ENCODE peak calls at places on chromosomes 5 and 9, in five cellular contexts. V, Z, C, U and F are unnamed samples.

GRCh38 chr9:99513441-99514112 is 291.5 kb downstream of the SEC61B start:
- DNase-seq in V (no peak), Z (no peak), C (no peak), U (no peak), F (no peak)

GRCh38 chr5:79172269-79172668 is 60.7 kb downstream of the BHMT start:
- DNase-seq in V (peak), Z (no peak), C (no peak), U (no peak), F (no peak)

GRCh38 chr5:40141418-40141817 is 538.3 kb upstream of the PTGER4 start:
- DNase-seq in V (no peak), Z (no peak), C (no peak), U (no peak), F (no peak)

GRCh38 chr5:78929833-78930232 is 55.3 kb downstream of the ARSB start:
- DNase-seq in V (no peak), Z (no peak), C (no peak), U (no peak), F (no peak)

GRCh38 chr9:35518212-35518917 is 28.5 kb downstream of the RUSC2 start:
- DNase-seq in V (peak), Z (no peak), C (peak), U (no peak), F (no peak)

GRCh38 chr5:64506567-64507321 is 929 bp downstream of the RGS7BP start:
- DNase-seq in V (peak), Z (peak), C (no peak), U (no peak), F (peak)

GRCh38 chr9:76629205-76629990 is 134.8 kb upstream of the PCA3 start:
- DNase-seq in V (no peak), Z (no peak), C (no peak), U (no peak), F (no peak)

GRCh38 chr5:95818181-95819147 is 4.1 kb downstream of the GLRX start:
- DNase-seq in V (no peak), Z (no peak), C (no peak), U (no peak), F (no peak)

GRCh38 chr9:15641301-15641700 is 88.5 kb downstream of the CCDC171 start:
- DNase-seq in V (no peak), Z (no peak), C (no peak), U (no peak), F (no peak)

GRCh38 chr5:172920447-172920849 is 38.8 kb upstream of the RPL26L1 start:
- DNase-seq in V (no peak), Z (peak), C (peak), U (no peak), F (peak)

GRCh38 chr5:67581203-67581602 is 384.6 kb upstream of the CD180 start:
- DNase-seq in V (no peak), Z (no peak), C (no peak), U (no peak), F (no peak)

GRCh38 chr5:65801332-65801731 is 79.3 kb downstream of the NLN start:
- DNase-seq in V (no peak), Z (no peak), C (peak), U (no peak), F (no peak)
- H3K27ac ChIP-seq in V (no peak), Z (no peak), C (no peak), U (no peak), F (peak)

GRCh38 chr5:56825222-56825824 is 10.0 kb downstream of the MAP3K1 start:
- DNase-seq in V (no peak), Z (no peak), C (no peak), U (no peak), F (no peak)

GRCh38 chr5:56833325-56833724 is 18.0 kb downstream of the MAP3K1 start:
- DNase-seq in V (no peak), Z (no peak), C (no peak), U (no peak), F (no peak)

GRCh38 chr5:56827043-56827442 is 11.7 kb downstream of the MAP3K1 start:
- DNase-seq in V (peak), Z (no peak), C (no peak), U (no peak), F (no peak)

GRCh38 chr5:56827923-56828322 is 12.6 kb downstream of the MAP3K1 start:
- DNase-seq in V (no peak), Z (no peak), C (no peak), U (no peak), F (no peak)

DNA sequence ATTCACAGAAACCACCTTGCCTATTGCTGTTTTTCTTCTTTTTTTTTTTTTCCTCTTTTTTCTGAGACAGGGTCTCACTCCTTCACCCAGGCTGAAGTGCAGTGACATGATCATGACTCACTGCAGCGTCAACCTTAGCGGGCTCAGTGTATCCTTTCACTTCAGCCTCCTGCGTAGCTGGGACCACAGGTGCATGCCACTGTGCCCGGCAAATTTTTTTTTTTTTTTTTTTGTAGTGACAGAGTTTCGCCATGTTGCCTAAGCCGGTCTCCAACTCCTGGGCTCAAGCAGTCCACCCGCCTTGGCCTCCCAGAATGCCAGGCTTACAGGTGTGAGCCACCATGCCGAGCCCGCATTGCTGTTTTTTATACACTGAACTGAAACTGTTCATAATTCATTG is 13.8 kb downstream of the MAP3K1 start:
- DNase-seq in V (no peak), Z (no peak), C (peak), U (peak), F (no peak)
- H3K27ac ChIP-seq in V (no peak), Z (no peak), C (no peak), U (peak), F (no peak)

DNA sequence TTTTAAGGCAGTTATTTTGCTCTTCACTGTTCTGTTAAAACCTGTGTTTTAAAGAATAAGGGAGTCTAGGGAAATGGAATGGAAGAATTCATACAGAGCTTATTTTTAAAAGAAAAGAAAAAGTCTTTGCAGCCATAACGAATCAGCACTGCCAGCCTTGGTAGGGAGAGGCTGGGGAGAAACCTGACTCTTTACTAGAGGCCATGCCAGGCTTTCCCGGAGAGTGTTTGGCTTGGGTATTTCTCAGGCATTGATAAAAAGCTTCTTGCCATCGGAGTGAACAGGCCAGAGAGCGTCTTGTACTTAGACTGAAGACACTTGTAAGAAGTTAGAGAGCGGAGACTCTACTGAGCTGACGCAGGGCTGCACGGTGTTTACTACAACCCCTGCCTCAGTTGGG is 72.7 kb upstream of the NFIL3 start:
- DNase-seq in V (no peak), Z (no peak), C (no peak), U (no peak), F (no peak)
- H3K27ac ChIP-seq in V (no peak), Z (no peak), C (peak), U (no peak), F (no peak)

GRCh38 chr9:97923529-97924108 is 1.3 kb upstream of the TRMO start:
- DNase-seq in V (peak), Z (peak), C (peak), U (peak), F (peak)

GRCh38 chr9:97924386-97924785 is 2.1 kb upstream of the TRMO start:
- DNase-seq in V (no peak), Z (no peak), C (no peak), U (no peak), F (no peak)

GRCh38 chr9:97925497-97926334 is 3.4 kb upstream of the TRMO start:
- DNase-seq in V (no peak), Z (no peak), C (no peak), U (no peak), F (no peak)

GRCh38 chr9:97919217-97919813 is 3.0 kb downstream of the TRMO start:
- DNase-seq in V (no peak), Z (no peak), C (no peak), U (no peak), F (no peak)

DNA sequence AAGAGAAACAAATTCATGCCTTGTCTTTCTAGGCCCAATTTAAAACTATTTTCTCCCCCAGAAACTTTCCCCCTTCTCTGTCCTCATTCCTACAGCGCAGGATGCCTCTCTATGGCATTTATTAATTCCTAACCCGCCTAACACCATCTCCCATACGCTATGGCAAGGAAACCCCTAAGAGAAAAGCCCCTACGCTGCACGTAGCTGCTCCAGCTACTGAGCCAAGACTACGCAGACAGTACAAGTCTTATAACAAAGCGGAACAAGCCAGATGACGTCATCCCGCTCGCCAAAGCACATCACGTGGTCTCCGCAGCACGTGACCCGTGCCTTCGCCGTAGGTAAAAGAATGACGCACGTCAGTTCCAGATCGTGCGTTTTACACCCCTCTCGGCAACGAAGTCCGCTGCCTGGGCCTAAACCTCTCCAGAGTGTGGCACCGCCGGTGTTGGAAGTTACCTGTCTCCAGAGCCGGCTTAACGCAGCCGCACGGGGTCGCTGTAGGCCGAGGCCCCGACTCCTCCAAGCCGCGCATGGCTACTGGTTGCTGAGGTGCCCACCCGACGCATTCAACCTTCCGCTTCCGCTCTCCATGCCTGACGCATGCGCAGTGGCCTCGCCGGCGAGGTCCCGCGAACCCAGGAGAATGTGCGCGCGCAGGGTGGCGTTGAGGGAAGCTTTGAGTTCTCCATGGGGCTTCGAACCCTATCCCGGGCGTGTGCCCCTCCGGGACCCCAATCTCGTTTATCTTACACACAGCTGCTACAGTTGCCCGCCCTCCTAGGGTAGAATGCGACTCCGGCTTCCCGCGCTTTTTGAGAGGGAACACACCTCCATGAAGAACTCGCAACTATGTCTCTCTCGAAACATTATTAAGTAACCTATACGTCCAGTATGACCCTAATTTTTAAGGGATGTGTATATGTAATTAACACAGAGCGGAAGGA is at the start of gene TRMO:
- DNase-seq in V (peak), Z (peak), C (peak), U (peak), F (peak)
- H3K27ac ChIP-seq in V (peak), Z (peak), C (peak), U (peak), F (peak)